ENCODE peak calls at places on chromosome 9, in five cellular contexts. E is K562, B is H1, A is GM12878, L is HepG2. J is an unnamed sample.

GRCh38 chr9:130128251-130128650 is 44.0 kb upstream of the NCS1 start:
- DNase-seq in E (no peak), A (peak; percentile 66), L (no peak), B (no peak), J (no peak)

GRCh38 chr9:5553211-5553610 is 42.9 kb downstream of the PDCD1LG2 start:
- DNase-seq in L (no peak), A (no peak), B (no peak), E (no peak), J (no peak)

GRCh38 chr9:2889023-2889422 is 45.1 kb upstream of the PUM3 start:
- DNase-seq in B (no peak), L (no peak), A (no peak), E (no peak), J (no peak)

GRCh38 chr9:19028835-19029451 is 4.1 kb downstream of the SAXO1 start:
- DNase-seq in E (peak; percentile 54), B (no peak), A (no peak), L (peak; percentile 54), J (peak; percentile 52)

GRCh38 chr9:114588150-114588663 is 638 bp downstream of the ATP6V1G1 start:
- DNase-seq in A (no peak), L (no peak), B (no peak), E (no peak), J (no peak)

GRCh38 chr9:5886114-5886939 is 4.4 kb upstream of the MLANA start:
- DNase-seq in A (peak; percentile 40), B (peak; percentile 79), E (peak; percentile 73), L (peak; percentile 78), J (peak; percentile 48)

GRCh38 chr9:134406366-134407122 is 80.3 kb downstream of the RXRA start:
- DNase-seq in L (no peak), A (no peak), B (no peak), E (peak; percentile 30), J (no peak)

GRCh38 chr9:112050544-112051475 is 124.3 kb downstream of the SUSD1 start:
- DNase-seq in B (no peak), E (no peak), A (no peak), L (peak; percentile 91), J (no peak)

GRCh38 chr9:126956929-126957686 is 42.5 kb downstream of the RALGPS1 start:
- DNase-seq in A (no peak), B (no peak), L (no peak), E (peak; percentile 49), J (peak; percentile 35)

GRCh38 chr9:34507966-34508365 is 14.8 kb downstream of the ENHO start:
- DNase-seq in B (no peak), L (no peak), A (no peak), E (no peak), J (no peak)

GRCh38 chr9:93207326-93207814 is 23.4 kb downstream of the WNK2 start:
- DNase-seq in L (no peak), E (no peak), A (no peak), B (no peak), J (no peak)

GRCh38 chr9:17995031-17995430 is 416.2 kb downstream of the SH3GL2 start:
- DNase-seq in L (no peak), A (no peak), E (no peak), B (no peak), J (no peak)

GRCh38 chr9:75935606-75936005 is 45.1 kb downstream of the PCSK5 start:
- DNase-seq in B (no peak), E (no peak), A (no peak), L (no peak), J (no peak)

GRCh38 chr9:136058801-136059302 is 36.2 kb downstream of the NACC2 start:
- DNase-seq in L (no peak), E (no peak), A (no peak), B (no peak), J (no peak)

GRCh38 chr9:126338945-126339344 is 12.3 kb downstream of the MVB12B start:
- DNase-seq in L (no peak), B (no peak), E (no peak), A (no peak), J (no peak)

GRCh38 chr9:98310752-98311392 is 55.4 kb upstream of the TBC1D2 start:
- DNase-seq in B (no peak), A (no peak), L (no peak), E (peak; percentile 64), J (no peak)

GRCh38 chr9:120949290-120949689 is 22.7 kb upstream of the TRAF1 start:
- DNase-seq in E (no peak), B (no peak), L (no peak), A (no peak), J (no peak)

GRCh38 chr9:114690308-114690707 is 8.3 kb upstream of the TEX48 start:
- DNase-seq in B (no peak), E (no peak), A (no peak), L (no peak), J (no peak)

GRCh38 chr9:93578844-93579243 is 2.5 kb downstream of the PHF2 start:
- DNase-seq in A (no peak), E (no peak), B (no peak), L (no peak), J (no peak)

GRCh38 chr9:133792721-133793470 is 54.7 kb upstream of the SARDH start:
- DNase-seq in A (no peak), B (no peak), E (peak; percentile 87), L (peak; percentile 27), J (peak; percentile 16)

GRCh38 chr9:14906654-14907359 is 3.4 kb downstream of the FREM1 start:
- DNase-seq in E (no peak), L (no peak), B (no peak), A (no peak), J (no peak)

GRCh38 chr9:98482248-98482647 is 226.5 kb downstream of the GABBR2 start:
- DNase-seq in B (no peak), L (no peak), E (no peak), A (no peak), J (no peak)

GRCh38 chr9:18384066-18384465 is 89.9 kb upstream of the ADAMTSL1 start:
- DNase-seq in L (no peak), B (no peak), E (no peak), A (no peak), J (no peak)

GRCh38 chr9:20297646-20298084 is 324.6 kb downstream of the MLLT3 start:
- DNase-seq in E (no peak), L (no peak), B (no peak), A (no peak), J (no peak)

GRCh38 chr9:32644698-32645097 is 9.2 kb upstream of the TAF1L start:
- DNase-seq in L (no peak), B (no peak), A (no peak), E (no peak), J (no peak)
- TF ChIP-seq SP1 in L (no peak), B (no peak), A (no peak), E (no peak), J (no peak)

GRCh38 chr9:137305060-137305787 is 3.2 kb upstream of the NRARP start:
- DNase-seq in B (no peak), L (no peak), E (no peak), A (no peak), J (no peak)
- H2AFZ ChIP-seq in B (no peak overlapping the region), L (no peak overlapping the region), E (peak overlapping the region; percentile 55), A (peak overlapping the region; percentile 75), J (no peak overlapping the region)

GRCh38 chr9:110208031-110208430 is at the start of gene C9orf152:
- DNase-seq in E (no peak), A (no peak), L (no peak), B (no peak), J (no peak)
- TF ChIP-seq MAX in E (no peak), A (no peak), L (no peak), B (no peak), J (no peak)

GRCh38 chr9:87872079-87872624 is 10.5 kb upstream of the SPATA31E1 start:
- DNase-seq in L (no peak), A (no peak), E (no peak), B (no peak), J (no peak)

GRCh38 chr9:87874320-87874655 is 8.4 kb upstream of the SPATA31E1 start:
- DNase-seq in B (no peak), L (no peak), A (no peak), E (no peak), J (no peak)

GRCh38 chr9:87873607-87874319 is 8.9 kb upstream of the SPATA31E1 start:
- DNase-seq in L (no peak), B (no peak), E (no peak), A (no peak), J (no peak)

GRCh38 chr9:87869082-87869481 is 13.6 kb upstream of the SPATA31E1 start:
- DNase-seq in L (no peak), A (no peak), B (no peak), E (no peak), J (no peak)

GRCh38 chr9:87871425-87872078 is 11.1 kb upstream of the SPATA31E1 start:
- DNase-seq in E (no peak), L (no peak), B (no peak), A (no peak), J (no peak)
- TF ChIP-seq SP1 in E (no peak), L (no peak), B (no peak), A (no peak), J (no peak)